ENCODE peak calls at places on chromosome 17, in five cellular contexts. One of them, this sample, is unnamed.

GRCh38 chr17:77863814-77864161 is 94.7 kb upstream of the TNRC6C start:
- DNase-seq in activated naive CD8-positive, alpha-beta T cell treated with anti-CD3 and anti-CD28 coated beads, Interleukin-2, amount 50 U/mL, for 24 hours: no peak
- DNase-seq in stromal cell of bone marrow: no peak
- DNase-seq in mucosa of gallbladder: peak; percentile 44
- DNase-seq in NCI-H460: no peak
- DNase-seq in this sample: no peak

GRCh38 chr17:21385281-21385845 is 9.2 kb downstream of the KCNJ12 start:
- DNase-seq in mucosa of gallbladder: no peak
- DNase-seq in NCI-H460: no peak
- DNase-seq in activated naive CD8-positive, alpha-beta T cell treated with anti-CD3 and anti-CD28 coated beads, Interleukin-2, amount 50 U/mL, for 24 hours: no peak
- DNase-seq in stromal cell of bone marrow: no peak
- DNase-seq in this sample: no peak

GRCh38 chr17:63653018-63653417 is 30.8 kb downstream of the MAP3K3 start:
- DNase-seq in NCI-H460: no peak
- DNase-seq in activated naive CD8-positive, alpha-beta T cell treated with anti-CD3 and anti-CD28 coated beads, Interleukin-2, amount 50 U/mL, for 24 hours: no peak
- DNase-seq in stromal cell of bone marrow: no peak
- DNase-seq in mucosa of gallbladder: no peak
- DNase-seq in this sample: no peak

GRCh38 chr17:70563301-70563820 is 394.0 kb downstream of the KCNJ2 start:
- DNase-seq in activated naive CD8-positive, alpha-beta T cell treated with anti-CD3 and anti-CD28 coated beads, Interleukin-2, amount 50 U/mL, for 24 hours: no peak
- DNase-seq in stromal cell of bone marrow: peak; percentile 19
- DNase-seq in NCI-H460: no peak
- DNase-seq in mucosa of gallbladder: no peak
- DNase-seq in this sample: peak; percentile 95

GRCh38 chr17:60141111-60142018 is 8.4 kb upstream of the CA4 start:
- DNase-seq in stromal cell of bone marrow: no peak
- DNase-seq in activated naive CD8-positive, alpha-beta T cell treated with anti-CD3 and anti-CD28 coated beads, Interleukin-2, amount 50 U/mL, for 24 hours: no peak
- DNase-seq in mucosa of gallbladder: no peak
- DNase-seq in NCI-H460: no peak
- DNase-seq in this sample: no peak

GRCh38 chr17:7834554-7834890 is 505 bp downstream of the KDM6B start:
- DNase-seq in stromal cell of bone marrow: no peak
- DNase-seq in mucosa of gallbladder: peak; percentile 52
- DNase-seq in NCI-H460: no peak
- DNase-seq in activated naive CD8-positive, alpha-beta T cell treated with anti-CD3 and anti-CD28 coated beads, Interleukin-2, amount 50 U/mL, for 24 hours: peak; percentile 62
- DNase-seq in this sample: no peak

GRCh38 chr17:38747385-38748328 is 479 bp downstream of the PCGF2 start:
- DNase-seq in activated naive CD8-positive, alpha-beta T cell treated with anti-CD3 and anti-CD28 coated beads, Interleukin-2, amount 50 U/mL, for 24 hours: peak; percentile 29
- DNase-seq in mucosa of gallbladder: no peak
- DNase-seq in stromal cell of bone marrow: no peak
- DNase-seq in NCI-H460: no peak
- DNase-seq in this sample: peak; percentile 67

GRCh38 chr17:27892866-27893769 is at the start of gene LYRM9:
- DNase-seq in mucosa of gallbladder: peak; percentile 91
- DNase-seq in stromal cell of bone marrow: peak; percentile 76
- DNase-seq in activated naive CD8-positive, alpha-beta T cell treated with anti-CD3 and anti-CD28 coated beads, Interleukin-2, amount 50 U/mL, for 24 hours: peak; percentile 96
- DNase-seq in NCI-H460: peak; percentile 87
- DNase-seq in this sample: peak; percentile 83

GRCh38 chr17:68456529-68457167 is 648 bp downstream of the WIPI1 start:
- DNase-seq in activated naive CD8-positive, alpha-beta T cell treated with anti-CD3 and anti-CD28 coated beads, Interleukin-2, amount 50 U/mL, for 24 hours: no peak
- DNase-seq in NCI-H460: peak; percentile 73
- DNase-seq in stromal cell of bone marrow: peak; percentile 88
- DNase-seq in mucosa of gallbladder: peak; percentile 78
- DNase-seq in this sample: no peak

GRCh38 chr17:63675607-63676539 is 24.1 kb downstream of the LIMD2 start:
- DNase-seq in mucosa of gallbladder: peak; percentile 91
- DNase-seq in NCI-H460: peak; percentile 14
- DNase-seq in activated naive CD8-positive, alpha-beta T cell treated with anti-CD3 and anti-CD28 coated beads, Interleukin-2, amount 50 U/mL, for 24 hours: no peak
- DNase-seq in stromal cell of bone marrow: peak; percentile 81
- DNase-seq in this sample: peak; percentile 10

GRCh38 chr17:27323538-27324212 is 29.8 kb downstream of the WSB1 start:
- DNase-seq in stromal cell of bone marrow: peak; percentile 49
- DNase-seq in mucosa of gallbladder: peak; percentile 79
- DNase-seq in activated naive CD8-positive, alpha-beta T cell treated with anti-CD3 and anti-CD28 coated beads, Interleukin-2, amount 50 U/mL, for 24 hours: no peak
- DNase-seq in NCI-H460: peak; percentile 70
- DNase-seq in this sample: no peak

GRCh38 chr17:38608648-38609047 is 2.9 kb upstream of the SRCIN1 start:
- DNase-seq in activated naive CD8-positive, alpha-beta T cell treated with anti-CD3 and anti-CD28 coated beads, Interleukin-2, amount 50 U/mL, for 24 hours: no peak
- DNase-seq in NCI-H460: no peak
- DNase-seq in stromal cell of bone marrow: no peak
- DNase-seq in mucosa of gallbladder: no peak
- DNase-seq in this sample: peak; percentile 88

GRCh38 chr17:17565471-17566365 is 25.8 kb downstream of the PEMT start:
- DNase-seq in NCI-H460: no peak
- DNase-seq in activated naive CD8-positive, alpha-beta T cell treated with anti-CD3 and anti-CD28 coated beads, Interleukin-2, amount 50 U/mL, for 24 hours: no peak
- DNase-seq in stromal cell of bone marrow: no peak
- DNase-seq in mucosa of gallbladder: no peak
- DNase-seq in this sample: no peak

GRCh38 chr17:82300707-82301270 is 16.6 kb downstream of the CD7 start:
- DNase-seq in activated naive CD8-positive, alpha-beta T cell treated with anti-CD3 and anti-CD28 coated beads, Interleukin-2, amount 50 U/mL, for 24 hours: peak; percentile 81
- DNase-seq in mucosa of gallbladder: peak; percentile 48
- DNase-seq in NCI-H460: peak; percentile 66
- DNase-seq in stromal cell of bone marrow: no peak
- DNase-seq in this sample: peak; percentile 61

GRCh38 chr17:73261952-73262675 is 434 bp upstream of the CPSF4L start:
- DNase-seq in NCI-H460: peak; percentile 36
- DNase-seq in mucosa of gallbladder: peak; percentile 40
- DNase-seq in stromal cell of bone marrow: no peak
- DNase-seq in activated naive CD8-positive, alpha-beta T cell treated with anti-CD3 and anti-CD28 coated beads, Interleukin-2, amount 50 U/mL, for 24 hours: no peak
- DNase-seq in this sample: no peak

GRCh38 chr17:47694818-47695663 is 1.1 kb downstream of the TBKBP1 start:
- DNase-seq in stromal cell of bone marrow: no peak
- DNase-seq in NCI-H460: no peak
- DNase-seq in activated naive CD8-positive, alpha-beta T cell treated with anti-CD3 and anti-CD28 coated beads, Interleukin-2, amount 50 U/mL, for 24 hours: peak; percentile 66
- DNase-seq in mucosa of gallbladder: peak; percentile 36
- DNase-seq in this sample: no peak

GRCh38 chr17:73192219-73192893 is 499 bp upstream of the COG1 start:
- DNase-seq in stromal cell of bone marrow: peak; percentile 39
- DNase-seq in activated naive CD8-positive, alpha-beta T cell treated with anti-CD3 and anti-CD28 coated beads, Interleukin-2, amount 50 U/mL, for 24 hours: peak; percentile 70
- DNase-seq in NCI-H460: peak; percentile 64
- DNase-seq in mucosa of gallbladder: peak; percentile 58
- DNase-seq in this sample: peak; percentile 86

GRCh38 chr17:29193146-29193545 is 12.9 kb upstream of the MYO18A start:
- DNase-seq in mucosa of gallbladder: no peak
- DNase-seq in stromal cell of bone marrow: no peak
- DNase-seq in activated naive CD8-positive, alpha-beta T cell treated with anti-CD3 and anti-CD28 coated beads, Interleukin-2, amount 50 U/mL, for 24 hours: no peak
- DNase-seq in NCI-H460: no peak
- DNase-seq in this sample: no peak

GRCh38 chr17:61411114-61411943 is 11.7 kb downstream of the TBX2 start:
- DNase-seq in stromal cell of bone marrow: no peak
- DNase-seq in NCI-H460: peak; percentile 52
- DNase-seq in activated naive CD8-positive, alpha-beta T cell treated with anti-CD3 and anti-CD28 coated beads, Interleukin-2, amount 50 U/mL, for 24 hours: no peak
- DNase-seq in mucosa of gallbladder: peak; percentile 55
- DNase-seq in this sample: no peak

GRCh38 chr17:63402808-63403207 is 43.3 kb downstream of the CYB561 start:
- DNase-seq in activated naive CD8-positive, alpha-beta T cell treated with anti-CD3 and anti-CD28 coated beads, Interleukin-2, amount 50 U/mL, for 24 hours: no peak
- DNase-seq in stromal cell of bone marrow: peak; percentile 27
- DNase-seq in mucosa of gallbladder: no peak
- DNase-seq in NCI-H460: no peak
- DNase-seq in this sample: no peak

GRCh38 chr17:78745407-78746088 is 36.5 kb downstream of the CYTH1 start:
- DNase-seq in mucosa of gallbladder: peak; percentile 33
- DNase-seq in activated naive CD8-positive, alpha-beta T cell treated with anti-CD3 and anti-CD28 coated beads, Interleukin-2, amount 50 U/mL, for 24 hours: peak; percentile 63
- DNase-seq in NCI-H460: no peak
- DNase-seq in stromal cell of bone marrow: no peak
- DNase-seq in this sample: peak; percentile 17

GRCh38 chr17:15213381-15214087 is 51.6 kb downstream of the PMP22 start:
- DNase-seq in mucosa of gallbladder: no peak
- DNase-seq in NCI-H460: peak; percentile 20
- DNase-seq in activated naive CD8-positive, alpha-beta T cell treated with anti-CD3 and anti-CD28 coated beads, Interleukin-2, amount 50 U/mL, for 24 hours: no peak
- DNase-seq in stromal cell of bone marrow: peak; percentile 14
- DNase-seq in this sample: no peak

GRCh38 chr17:61321344-61321743 is 78.3 kb upstream of the TBX2 start:
- DNase-seq in NCI-H460: no peak
- DNase-seq in mucosa of gallbladder: no peak
- DNase-seq in stromal cell of bone marrow: no peak
- DNase-seq in activated naive CD8-positive, alpha-beta T cell treated with anti-CD3 and anti-CD28 coated beads, Interleukin-2, amount 50 U/mL, for 24 hours: no peak
- DNase-seq in this sample: no peak

GRCh38 chr17:77691216-77692085 is 267.1 kb upstream of the TNRC6C start:
- DNase-seq in NCI-H460: no peak
- DNase-seq in mucosa of gallbladder: no peak
- DNase-seq in activated naive CD8-positive, alpha-beta T cell treated with anti-CD3 and anti-CD28 coated beads, Interleukin-2, amount 50 U/mL, for 24 hours: no peak
- DNase-seq in stromal cell of bone marrow: no peak
- DNase-seq in this sample: no peak

GRCh38 chr17:70040336-70040735 is 34.7 kb upstream of the KCNJ16 start:
- DNase-seq in activated naive CD8-positive, alpha-beta T cell treated with anti-CD3 and anti-CD28 coated beads, Interleukin-2, amount 50 U/mL, for 24 hours: no peak
- DNase-seq in mucosa of gallbladder: no peak
- DNase-seq in stromal cell of bone marrow: peak; percentile 79
- DNase-seq in NCI-H460: no peak
- DNase-seq in this sample: no peak

GRCh38 chr17:21370430-21370829 is 5.7 kb upstream of the KCNJ12 start:
- DNase-seq in mucosa of gallbladder: no peak
- DNase-seq in stromal cell of bone marrow: no peak
- DNase-seq in activated naive CD8-positive, alpha-beta T cell treated with anti-CD3 and anti-CD28 coated beads, Interleukin-2, amount 50 U/mL, for 24 hours: no peak
- DNase-seq in NCI-H460: no peak
- DNase-seq in this sample: no peak

GRCh38 chr17:49061524-49061943 is 64.3 kb downstream of the IGF2BP1 start:
- DNase-seq in stromal cell of bone marrow: no peak
- DNase-seq in mucosa of gallbladder: no peak
- DNase-seq in NCI-H460: no peak
- DNase-seq in activated naive CD8-positive, alpha-beta T cell treated with anti-CD3 and anti-CD28 coated beads, Interleukin-2, amount 50 U/mL, for 24 hours: no peak
- DNase-seq in this sample: no peak

GRCh38 chr17:1541367-1541904 is 21.2 kb downstream of the PITPNA start:
- DNase-seq in NCI-H460: no peak
- DNase-seq in activated naive CD8-positive, alpha-beta T cell treated with anti-CD3 and anti-CD28 coated beads, Interleukin-2, amount 50 U/mL, for 24 hours: no peak
- DNase-seq in stromal cell of bone marrow: no peak
- DNase-seq in mucosa of gallbladder: no peak
- DNase-seq in this sample: no peak

GRCh38 chr17:74180336-74180735 is 23.1 kb upstream of the RPL38 start:
- DNase-seq in NCI-H460: no peak
- DNase-seq in stromal cell of bone marrow: no peak
- DNase-seq in activated naive CD8-positive, alpha-beta T cell treated with anti-CD3 and anti-CD28 coated beads, Interleukin-2, amount 50 U/mL, for 24 hours: no peak
- DNase-seq in mucosa of gallbladder: no peak
- DNase-seq in this sample: no peak

GRCh38 chr17:77417575-77417974 is 276.8 kb downstream of the SEC14L1 start:
- DNase-seq in stromal cell of bone marrow: no peak
- DNase-seq in mucosa of gallbladder: peak; percentile 45
- DNase-seq in activated naive CD8-positive, alpha-beta T cell treated with anti-CD3 and anti-CD28 coated beads, Interleukin-2, amount 50 U/mL, for 24 hours: no peak
- DNase-seq in NCI-H460: no peak
- DNase-seq in this sample: no peak

GRCh38 chr17:78422872-78423588 is 44.6 kb downstream of the PGS1 start:
- DNase-seq in NCI-H460: peak; percentile 79
- DNase-seq in mucosa of gallbladder: no peak
- DNase-seq in activated naive CD8-positive, alpha-beta T cell treated with anti-CD3 and anti-CD28 coated beads, Interleukin-2, amount 50 U/mL, for 24 hours: no peak
- DNase-seq in stromal cell of bone marrow: no peak
- DNase-seq in this sample: no peak

GRCh38 chr17:79050591-79050990 is 24.0 kb upstream of the ENGASE start:
- DNase-seq in activated naive CD8-positive, alpha-beta T cell treated with anti-CD3 and anti-CD28 coated beads, Interleukin-2, amount 50 U/mL, for 24 hours: no peak
- DNase-seq in stromal cell of bone marrow: no peak
- DNase-seq in NCI-H460: no peak
- DNase-seq in mucosa of gallbladder: no peak
- DNase-seq in this sample: peak; percentile 86

GRCh38 chr17:10105513-10106001 is 92.8 kb downstream of the GAS7 start:
- DNase-seq in stromal cell of bone marrow: peak; percentile 10
- DNase-seq in activated naive CD8-positive, alpha-beta T cell treated with anti-CD3 and anti-CD28 coated beads, Interleukin-2, amount 50 U/mL, for 24 hours: no peak
- DNase-seq in mucosa of gallbladder: peak; percentile 50
- DNase-seq in NCI-H460: no peak
- DNase-seq in this sample: no peak

GRCh38 chr17:2030779-2031163 is 818 bp downstream of the DPH1 start:
- DNase-seq in mucosa of gallbladder: no peak
- DNase-seq in activated naive CD8-positive, alpha-beta T cell treated with anti-CD3 and anti-CD28 coated beads, Interleukin-2, amount 50 U/mL, for 24 hours: peak; percentile 61
- DNase-seq in stromal cell of bone marrow: peak; percentile 82
- DNase-seq in NCI-H460: no peak
- DNase-seq in this sample: no peak

GRCh38 chr17:73652886-73653480 is 8.7 kb upstream of the SDK2 start:
- DNase-seq in NCI-H460: no peak
- DNase-seq in mucosa of gallbladder: no peak
- DNase-seq in stromal cell of bone marrow: no peak
- DNase-seq in activated naive CD8-positive, alpha-beta T cell treated with anti-CD3 and anti-CD28 coated beads, Interleukin-2, amount 50 U/mL, for 24 hours: no peak
- DNase-seq in this sample: no peak

GRCh38 chr17:41456206-41456605 is 11.0 kb downstream of the KRT32 start:
- DNase-seq in mucosa of gallbladder: no peak
- DNase-seq in activated naive CD8-positive, alpha-beta T cell treated with anti-CD3 and anti-CD28 coated beads, Interleukin-2, amount 50 U/mL, for 24 hours: no peak
- DNase-seq in NCI-H460: no peak
- DNase-seq in stromal cell of bone marrow: no peak
- DNase-seq in this sample: no peak

This sample was measured in NCI-H2171 treated with DMSO at 0.1 percent for 48 hours.